ENCODE peak calls at places on chromosomes 2 and 18, in five cellular contexts. D, M, C, J and U are unnamed samples.

GRCh38 chr2:25494626-25495025 is 152.9 kb upstream of the DNMT3A start:
- DNase-seq in J (no peak), M (no peak), D (peak), C (no peak), U (no peak)

GRCh38 chr2:78677774-78678173 is 347.7 kb upstream of the REG3G start:
- DNase-seq in M (no peak), D (no peak), J (no peak), C (no peak), U (no peak)

GRCh38 chr2:65655000-65655399 is 222.6 kb upstream of the SPRED2 start:
- DNase-seq in C (no peak), D (no peak), M (no peak), J (no peak), U (no peak)

GRCh38 chr2:75896779-75897366 is 186.2 kb upstream of the GCFC2 start:
- DNase-seq in D (peak), M (peak), C (no peak), J (no peak), U (no peak)

GRCh38 chr18:13500227-13500865 is 226.0 kb downstream of the FAM210A start:
- DNase-seq in M (no peak), C (no peak), J (no peak), D (peak), U (peak)

GRCh38 chr2:241015439-241015838 is 17.0 kb downstream of the SNED1 start:
- DNase-seq in J (no peak), M (no peak), D (no peak), C (no peak), U (no peak)

GRCh38 chr2:181273986-181274385 is 183.2 kb upstream of the ITGA4 start:
- DNase-seq in D (no peak), C (no peak), J (no peak), M (no peak), U (peak)

GRCh38 chr2:192197387-192197786 is 2.7 kb upstream of the TMEFF2 start:
- DNase-seq in D (peak), C (no peak), M (no peak), J (no peak), U (no peak)

GRCh38 chr18:23805898-23806297 is 116.6 kb downstream of the LAMA3 start:
- DNase-seq in C (no peak), D (peak), M (no peak), J (no peak), U (no peak)

GRCh38 chr2:8644605-8645175 is 37.2 kb upstream of the ID2 start:
- DNase-seq in J (no peak), D (peak), M (peak), C (no peak), U (no peak)

GRCh38 chr2:196316050-196316430 is 144.7 kb upstream of the STK17B start:
- DNase-seq in D (no peak), J (no peak), C (no peak), M (no peak), U (no peak)

GRCh38 chr2:119264781-119265692 is 41.4 kb downstream of the STEAP3 start:
- DNase-seq in D (peak), C (peak), M (peak), J (no peak), U (no peak)

GRCh38 chr18:11902522-11903292 is 5.4 kb downstream of the MPPE1 start:
- DNase-seq in C (no peak), M (peak), D (peak), J (no peak), U (no peak)

GRCh38 chr18:48543228-48543627 is 4.4 kb downstream of the CTIF start:
- DNase-seq in D (no peak), M (peak), J (no peak), C (peak), U (no peak)

GRCh38 chr2:229679393-229680125 is 34.8 kb downstream of the DNER start:
- DNase-seq in M (no peak), C (no peak), J (no peak), D (no peak), U (no peak)

GRCh38 chr2:161576421-161576820 is 47.8 kb upstream of the SLC4A10 start:
- DNase-seq in M (peak), D (peak), C (no peak), J (no peak), U (no peak)

GRCh38 chr2:111626037-111626861 is 257.7 kb downstream of the ANAPC1 start:
- DNase-seq in C (no peak), J (no peak), M (peak), D (peak), U (no peak)

GRCh38 chr2:198656869-198657268 is 800.9 kb downstream of the SATB2 start:
- DNase-seq in D (no peak), M (no peak), J (no peak), C (no peak), U (no peak)

GRCh38 chr2:123061534-123061933 is 963.6 kb upstream of the CNTNAP5 start:
- DNase-seq in M (no peak), J (no peak), C (no peak), D (no peak), U (no peak)

GRCh38 chr2:14074691-14075090 is 557.8 kb upstream of the LRATD1 start:
- DNase-seq in C (no peak), J (no peak), M (no peak), D (no peak), U (no peak)

GRCh38 chr2:53422979-53423378 is 344.6 kb upstream of the CHAC2 start:
- DNase-seq in M (peak), D (peak), C (no peak), J (peak), U (peak)

GRCh38 chr2:68537872-68538271 is 70.5 kb downstream of the APLF start:
- DNase-seq in J (no peak), D (no peak), M (no peak), C (no peak), U (no peak)

GRCh38 chr18:76823574-76823973 is 1.2 kb downstream of the ZNF236 start:
- DNase-seq in J (no peak), M (peak), D (peak), C (peak), U (no peak)

GRCh38 chr2:46097714-46098480 is 199.3 kb upstream of the EPAS1 start:
- DNase-seq in C (peak), M (peak), J (peak), D (peak), U (peak)

GRCh38 chr2:135773917-135774316 is 32.3 kb downstream of the UBXN4 start:
- DNase-seq in D (peak), M (no peak), C (no peak), J (no peak), U (no peak)

GRCh38 chr2:223601932-223602676 is at the start of gene SCG2:
- DNase-seq in D (peak), J (peak), C (peak), M (peak), U (peak)

GRCh38 chr2:54568876-54569298 is 112.8 kb downstream of the SPTBN1 start:
- DNase-seq in M (peak), D (no peak), J (no peak), C (no peak), U (no peak)

GRCh38 chr2:185147361-185147760 is 549.0 kb downstream of the ZNF804A start:
- DNase-seq in C (no peak), M (no peak), D (no peak), J (no peak), U (no peak)

GRCh38 chr2:210617732-210618330 is 61.4 kb downstream of the CPS1 start:
- DNase-seq in C (peak), M (peak), D (peak), J (no peak), U (peak)

GRCh38 chr18:74819433-74820059 is 221.9 kb downstream of the ZNF407 start:
- DNase-seq in M (peak), C (no peak), J (no peak), D (no peak), U (no peak)

GRCh38 chr2:163828760-163829159 is 93.0 kb upstream of the FIGN start:
- DNase-seq in C (no peak), M (no peak), J (no peak), D (no peak), U (no peak)
- TF ChIP-seq CTCF in C (no peak), M (no peak), J (no peak), D (no peak), U (no peak)

GRCh38 chr2:233060500-233061006 is 411 bp downstream of the INPP5D start:
- DNase-seq in M (no peak), J (no peak), C (no peak), D (no peak), U (no peak)
- TF ChIP-seq CTCF in M (no peak), J (no peak), C (no peak), D (no peak), U (no peak)

DNA sequence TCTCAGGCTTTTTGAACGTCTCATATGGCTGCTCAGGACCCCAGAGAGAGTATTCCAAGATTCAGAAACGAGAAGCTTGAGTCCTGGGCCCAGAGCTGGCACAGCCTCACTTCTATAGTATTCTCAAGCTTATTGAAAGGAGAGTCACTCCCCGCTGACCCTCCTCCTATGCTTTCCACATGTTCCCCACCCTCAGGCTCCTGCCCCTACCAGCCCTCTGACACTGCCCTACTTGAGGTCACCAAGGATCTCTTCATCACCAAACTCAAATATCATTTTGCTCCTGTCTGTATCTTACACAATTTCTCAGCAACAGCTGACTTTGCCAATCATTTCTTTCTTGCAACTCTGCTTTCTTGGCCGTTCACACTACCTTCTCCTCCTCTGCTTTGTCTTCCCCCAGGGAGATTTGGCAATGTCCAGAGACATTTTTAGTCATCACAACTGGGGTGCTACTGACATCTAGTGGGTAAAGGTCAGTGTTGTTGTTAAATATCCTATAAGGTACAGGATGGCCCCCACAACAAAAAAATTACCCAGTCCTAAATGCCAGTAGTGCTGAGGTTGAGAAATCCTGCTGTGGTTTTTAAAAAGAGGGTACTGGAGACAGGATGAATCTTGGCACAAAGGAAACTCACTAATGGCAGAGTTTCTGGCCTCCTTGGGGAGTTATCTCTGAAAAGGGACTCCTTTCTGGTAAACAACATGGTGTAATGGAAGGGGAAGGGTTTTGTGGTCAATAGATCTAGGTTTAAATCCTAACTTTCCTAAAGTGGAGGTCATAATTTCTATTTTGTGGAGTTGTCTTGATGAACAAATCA is 26.9 kb upstream of the INSIG2 start:
- DNase-seq in C (no peak), J (no peak), M (peak), D (peak), U (peak)
- TF ChIP-seq CTCF in C (peak), J (no peak), M (peak), D (peak), U (peak)

GRCh38 chr2:105378276-105378840 is 20.5 kb downstream of the FHL2 start:
- DNase-seq in D (no peak), J (no peak), M (no peak), C (no peak), U (no peak)

GRCh38 chr2:105376010-105376409 is 22.8 kb downstream of the FHL2 start:
- DNase-seq in J (no peak), C (no peak), M (no peak), D (no peak), U (no peak)

GRCh38 chr2:105378921-105379383 is 19.9 kb downstream of the FHL2 start:
- DNase-seq in C (no peak), J (no peak), M (no peak), D (no peak), U (no peak)

GRCh38 chr2:105376789-105377231 is 22.0 kb downstream of the FHL2 start:
- DNase-seq in C (no peak), M (no peak), J (no peak), D (peak), U (no peak)

GRCh38 chr2:105377871-105378270 is 21.0 kb downstream of the FHL2 start:
- DNase-seq in M (peak), C (no peak), J (no peak), D (no peak), U (no peak)
- TF ChIP-seq CTCF in M (peak), C (no peak), J (no peak), D (no peak), U (peak)

GRCh38 chr2:1621501-1621900 is 122.8 kb downstream of the PXDN start:
- DNase-seq in D (no peak), C (no peak), M (no peak), J (no peak), U (no peak)
- TF ChIP-seq CTCF in D (no peak), C (no peak), M (no peak), J (no peak), U (no peak)